ENCODE peak calls at places on chromosomes 6 and 20, in five cellular contexts. U, X, F, S and J are unnamed samples.

GRCh38 chr6:6543181-6543879 is 45.2 kb upstream of the LY86 start:
- DNase-seq in U (no peak), X (no peak), F (no peak), S (no peak), J (no peak)

GRCh38 chr6:142756215-142756630 is 188.8 kb downstream of the HIVEP2 start:
- DNase-seq in U (no peak), X (no peak), F (peak; percentile 62), S (no peak), J (no peak)

GRCh38 chr20:63943007-63943807 is 13.0 kb downstream of the UCKL1 start:
- DNase-seq in U (no peak), X (no peak), F (no peak), S (no peak), J (no peak)

GRCh38 chr20:35006009-35006408 is 50.3 kb downstream of the MYH7B start:
- DNase-seq in U (no peak), X (no peak), F (no peak), S (no peak), J (no peak)

GRCh38 chr20:60066438-60066823 is 108.2 kb downstream of the CDH26 start:
- DNase-seq in U (no peak), X (no peak), F (no peak), S (no peak), J (no peak)

GRCh38 chr6:43444601-43445000 is 10.7 kb downstream of the DLK2 start:
- DNase-seq in U (no peak), X (no peak), F (no peak), S (no peak), J (no peak)

GRCh38 chr6:21163110-21163837 is 430.3 kb upstream of the SOX4 start:
- DNase-seq in U (no peak), X (no peak), F (peak; percentile 6), S (no peak), J (no peak)

GRCh38 chr20:39630215-39630614 is 668.1 kb downstream of the DHX35 start:
- DNase-seq in U (no peak), X (no peak), F (no peak), S (no peak), J (no peak)

GRCh38 chr6:118212451-118213173 is 305.5 kb downstream of the SLC35F1 start:
- DNase-seq in U (no peak), X (no peak), F (no peak), S (no peak), J (no peak)

GRCh38 chr20:25025986-25026605 is 31.8 kb downstream of the ACSS1 start:
- DNase-seq in U (peak; percentile 9), X (no peak), F (no peak), S (no peak), J (no peak)

GRCh38 chr6:125245109-125245508 is 56.7 kb downstream of the HDDC2 start:
- DNase-seq in U (no peak), X (no peak), F (no peak), S (no peak), J (no peak)

GRCh38 chr20:24503352-24503931 is 34.0 kb downstream of the SYNDIG1 start:
- DNase-seq in U (no peak), X (peak; percentile 16), F (no peak), S (peak; percentile 26), J (peak; percentile 72)

GRCh38 chr20:38790210-38791053 is 15.1 kb upstream of the PPP1R16B start:
- DNase-seq in U (no peak), X (no peak), F (peak; percentile 68), S (no peak), J (no peak)

GRCh38 chr6:22756365-22756764 is 187.0 kb downstream of the HDGFL1 start:
- DNase-seq in U (no peak), X (no peak), F (no peak), S (no peak), J (no peak)

GRCh38 chr6:26103770-26104456 is 16.7 kb downstream of the HFE start:
- DNase-seq in U (peak; percentile 90), X (peak; percentile 91), F (peak; percentile 95), S (peak; percentile 90), J (peak; percentile 93)

GRCh38 chr6:105193647-105194046 is 13.8 kb upstream of the POPDC3 start:
- DNase-seq in U (no peak), X (no peak), F (no peak), S (no peak), J (no peak)

GRCh38 chr6:133184798-133185380 is 56.3 kb upstream of the EYA4 start:
- DNase-seq in U (no peak), X (no peak), F (no peak), S (no peak), J (no peak)

GRCh38 chr6:24836116-24836515 is 37.4 kb upstream of the ARMH2 start:
- DNase-seq in U (no peak), X (no peak), F (no peak), S (no peak), J (no peak)

GRCh38 chr6:118294906-118295305 is 253.2 kb upstream of the PLN start:
- DNase-seq in U (no peak), X (no peak), F (no peak), S (no peak), J (no peak)

GRCh38 chr20:21739682-21740081 is 34.2 kb downstream of the PAX1 start:
- DNase-seq in U (no peak), X (no peak), F (no peak), S (no peak), J (no peak)

GRCh38 chr6:146860583-146860982 is 261.8 kb downstream of the ADGB start:
- DNase-seq in U (no peak), X (no peak), F (no peak), S (no peak), J (no peak)

GRCh38 chr6:156585859-156586258 is 191.3 kb upstream of the ARID1B start:
- DNase-seq in U (no peak), X (no peak), F (no peak), S (no peak), J (no peak)

GRCh38 chr6:24529985-24530384 is 35.2 kb downstream of the ALDH5A1 start:
- DNase-seq in U (no peak), X (no peak), F (no peak), S (no peak), J (no peak)

GRCh38 chr20:45080867-45081616 is 19.9 kb downstream of the KCNS1 start:
- DNase-seq in U (no peak), X (no peak), F (peak; percentile 15), S (no peak), J (no peak)

GRCh38 chr6:168341280-168341679 is 21.7 kb upstream of the DACT2 start:
- DNase-seq in U (no peak), X (no peak), F (no peak), S (no peak), J (no peak)

GRCh38 chr6:39992861-39993622 is 58.8 kb upstream of the MOCS1 start:
- DNase-seq in U (peak; percentile 31), X (no peak), F (no peak), S (no peak), J (no peak)

GRCh38 chr20:17617868-17618672 is 48.2 kb downstream of the DSTN start:
- DNase-seq in U (peak; percentile 68), X (peak; percentile 19), F (no peak), S (no peak), J (peak; percentile 58)

DNA sequence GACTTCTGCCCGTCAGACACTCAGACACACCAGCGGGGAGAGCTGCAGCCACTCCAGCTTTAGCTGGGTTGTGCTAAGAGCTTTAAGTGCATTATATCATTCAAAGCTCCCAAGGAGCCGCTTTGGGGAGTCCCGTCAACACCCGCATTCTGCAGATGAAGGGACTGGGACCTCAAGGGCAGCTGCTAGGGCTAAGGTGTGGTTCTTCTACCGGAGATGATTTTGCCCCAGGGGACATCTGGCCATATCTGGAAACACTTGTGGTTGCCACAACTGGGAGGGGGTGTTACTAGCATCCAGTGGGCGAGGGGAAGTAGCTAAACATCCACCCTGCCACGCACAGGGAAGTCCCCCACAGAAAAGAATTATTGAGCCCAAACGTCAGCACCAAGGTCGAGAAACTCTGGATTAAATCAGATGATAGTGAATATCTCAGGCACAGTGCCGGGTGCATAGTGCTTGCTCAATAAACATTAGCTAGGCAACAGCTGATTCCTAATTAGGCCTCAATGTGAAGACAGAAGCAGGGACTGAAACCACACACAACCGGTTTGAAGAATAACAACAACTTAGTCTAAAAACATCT is 29.6 kb downstream of the PMEPA1 start:
- DNase-seq in U (no peak), X (no peak), F (no peak), S (no peak), J (no peak)
- H3K4me1 ChIP-seq in U (no peaks in the 10 kb centered on the region), X (peaks cover 20% of the 10 kb centered on the region), F (no peaks in the 10 kb centered on the region), S (peaks cover 9% of the 10 kb centered on the region), J (no peaks in the 10 kb centered on the region)

GRCh38 chr20:53901064-53901463 is 169.3 kb downstream of the BCAS1 start:
- DNase-seq in U (no peak), X (peak; percentile 53), F (no peak), S (no peak), J (no peak)
- H3K27ac ChIP-seq in U (peak overlapping the region; percentile 83), X (peak overlapping the region; percentile 70), F (no peak overlapping the region), S (peak overlapping the region; percentile 64), J (peak overlapping the region; percentile 63)

GRCh38 chr20:51508158-51508557 is 34.4 kb downstream of the NFATC2 start:
- DNase-seq in U (no peak), X (no peak), F (no peak), S (no peak), J (no peak)
- H3K4me1 ChIP-seq in U (no peaks in the 10 kb centered on the region), X (no peaks in the 10 kb centered on the region), F (no peaks in the 10 kb centered on the region), S (no peaks in the 10 kb centered on the region), J (peaks cover 37% of the 10 kb centered on the region)

DNA sequence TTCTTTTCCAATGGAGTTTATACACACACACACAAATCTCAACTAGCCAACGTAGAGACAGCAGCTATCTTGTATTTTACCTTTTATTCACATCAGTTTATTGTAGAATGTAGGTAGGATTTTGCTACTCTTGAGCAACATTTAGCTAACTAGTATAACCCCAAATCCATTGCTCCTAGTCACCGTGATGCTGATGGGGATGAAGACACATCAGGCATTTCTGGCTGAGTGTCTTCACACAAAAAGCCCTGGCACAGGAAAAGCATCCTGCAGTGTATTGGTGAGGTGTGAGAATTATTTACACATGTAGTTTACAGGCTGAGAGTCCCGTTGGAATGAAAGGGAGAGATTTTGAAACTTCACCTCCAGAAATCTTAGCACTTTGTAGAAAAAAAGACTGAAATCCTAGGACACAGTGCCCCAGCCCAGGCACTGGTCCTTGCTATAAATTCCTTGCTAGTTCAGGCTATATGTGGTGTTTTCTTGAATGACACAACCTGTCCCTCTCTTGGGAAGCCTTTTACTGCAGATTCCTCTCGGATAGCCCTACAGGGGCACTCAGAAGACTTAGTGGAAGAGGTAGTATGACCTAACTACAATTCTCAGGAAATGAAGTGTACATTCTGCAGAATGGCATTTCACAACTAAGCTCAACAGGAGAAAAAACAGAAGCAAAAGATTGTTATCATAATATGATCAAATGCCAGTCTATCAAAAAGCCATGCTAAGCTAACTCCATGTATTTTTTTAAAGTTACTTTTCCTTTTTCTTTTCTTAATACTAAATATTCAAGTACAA is 66.1 kb upstream of the FBXL4 start:
- DNase-seq in U (no peak), X (no peak), F (no peak), S (no peak), J (no peak)
- H3K27ac ChIP-seq in U (no peak overlapping the region), X (no peak overlapping the region), F (no peak overlapping the region), S (no peak overlapping the region), J (no peak overlapping the region)